ENCODE peak calls at places on chromosomes 3 and 15, in eight cellular contexts. I is HepG2, F is endothelial cell of umbilical vein, O is K562, A is IMR-90, C is H1, V is HCT116, Y is GM12878. G is an unnamed sample.

GRCh38 chr15:63198315-63198714 is 8.9 kb downstream of the RAB8B start:
- DNase-seq in O (no peak), A (peak), V (no peak), Y (no peak), C (no peak), I (no peak), F (no peak), G (no peak)

GRCh38 chr3:159082514-159082913 is 280.7 kb downstream of the MFSD1 start:
- DNase-seq in Y (no peak), I (no peak), A (peak), F (peak), C (no peak), O (no peak), V (no peak), G (no peak)

GRCh38 chr3:66572090-66572632 is 71.3 kb upstream of the LRIG1 start:
- DNase-seq in A (no peak), V (no peak), F (no peak), Y (no peak), O (no peak), I (no peak), C (no peak), G (no peak)

GRCh38 chr3:189590223-189590622 is 41.0 kb upstream of the TP63 start:
- DNase-seq in Y (no peak), C (no peak), O (no peak), F (no peak), I (no peak), V (no peak), A (no peak), G (no peak)

GRCh38 chr3:150443331-150443741 is 35.2 kb downstream of the TSC22D2 start:
- DNase-seq in Y (no peak), V (no peak), O (no peak), F (no peak), C (no peak), A (peak), I (no peak), G (no peak)

GRCh38 chr15:62559049-62559733 is 394.1 kb upstream of the C2CD4B start:
- DNase-seq in O (no peak), V (no peak), F (no peak), Y (no peak), C (no peak), A (peak), I (no peak), G (no peak)

GRCh38 chr15:70535071-70535954 is 228.0 kb downstream of the UACA start:
- DNase-seq in O (no peak), I (no peak), A (no peak), F (no peak), C (no peak), Y (no peak), V (no peak), G (no peak)

GRCh38 chr3:99409961-99410360 is 228.4 kb upstream of the COL8A1 start:
- DNase-seq in V (no peak), F (no peak), O (no peak), I (no peak), C (no peak), Y (no peak), A (no peak), G (no peak)

GRCh38 chr3:197302696-197303341 is 4.4 kb upstream of the DLG1 start:
- DNase-seq in I (peak), A (peak), Y (no peak), O (no peak), C (no peak), F (no peak), V (no peak), G (no peak)

GRCh38 chr3:50572801-50573371 is 3.6 kb downstream of the HEMK1 start:
- DNase-seq in C (no peak), A (no peak), Y (no peak), O (no peak), I (no peak), V (no peak), F (no peak), G (no peak)

GRCh38 chr3:14899993-14900618 is 47.3 kb upstream of the NR2C2 start:
- DNase-seq in I (peak), F (no peak), Y (no peak), V (no peak), A (no peak), C (peak), O (no peak), G (no peak)

GRCh38 chr3:193710286-193711164 is 117.5 kb downstream of the OPA1 start:
- DNase-seq in I (no peak), V (no peak), C (no peak), F (no peak), Y (no peak), O (no peak), A (no peak), G (no peak)

GRCh38 chr15:89799011-89799924 is 15.4 kb downstream of the ANPEP start:
- DNase-seq in V (no peak), A (no peak), Y (no peak), C (no peak), F (no peak), O (no peak), I (no peak), G (no peak)

GRCh38 chr3:52742418-52743041 is 28.2 kb downstream of the NEK4 start:
- DNase-seq in I (peak), A (peak), V (peak), C (no peak), O (peak), F (peak), Y (peak), G (peak)

GRCh38 chr3:177210744-177211502 is 13.6 kb upstream of the TBL1XR1 start:
- DNase-seq in I (no peak), C (no peak), A (no peak), V (no peak), O (no peak), Y (no peak), F (no peak), G (no peak)

GRCh38 chr3:32154180-32154579 is 47.8 kb downstream of the GPD1L start:
- DNase-seq in C (no peak), A (no peak), V (no peak), O (no peak), F (no peak), Y (no peak), I (peak), G (no peak)

GRCh38 chr15:66133247-66133646 is 120.3 kb downstream of the MEGF11 start:
- DNase-seq in F (no peak), V (no peak), A (no peak), I (no peak), Y (no peak), O (no peak), C (no peak), G (no peak)

GRCh38 chr3:196772897-196773296 is 33.2 kb downstream of the PAK2 start:
- DNase-seq in C (no peak), V (no peak), A (no peak), O (no peak), Y (no peak), I (peak), F (no peak), G (no peak)

GRCh38 chr3:30034246-30034991 is 572.0 kb upstream of the TGFBR2 start:
- DNase-seq in Y (no peak), O (no peak), C (no peak), F (no peak), V (no peak), A (no peak), I (no peak), G (no peak)

GRCh38 chr15:28979208-28979891 is 93.6 kb downstream of the APBA2 start:
- DNase-seq in O (no peak), V (no peak), I (no peak), Y (no peak), C (no peak), F (no peak), A (no peak), G (no peak)

GRCh38 chr3:20245781-20246180 is 59.8 kb upstream of the SGO1 start:
- DNase-seq in F (no peak), Y (no peak), A (no peak), V (no peak), I (no peak), C (no peak), O (no peak), G (no peak)

GRCh38 chr3:190265795-190266194 is 56.5 kb downstream of the CLDN1 start:
- DNase-seq in V (peak), A (peak), F (no peak), C (no peak), Y (no peak), I (no peak), O (no peak), G (no peak)

GRCh38 chr3:42216820-42217416 is 49.1 kb downstream of the CCK start:
- DNase-seq in Y (no peak), O (no peak), V (no peak), I (no peak), F (no peak), A (peak), C (no peak), G (no peak)

GRCh38 chr3:52973806-52974205 is 72.1 kb downstream of the SFMBT1 start:
- DNase-seq in Y (no peak), A (peak), C (no peak), F (peak), O (no peak), I (no peak), V (no peak), G (no peak)

GRCh38 chr3:49787182-49787464 is 781 bp upstream of the IP6K1 start:
- DNase-seq in V (no peak), F (peak), O (no peak), Y (no peak), C (no peak), A (no peak), I (no peak), G (no peak)

GRCh38 chr3:43759297-43759782 is 68.6 kb downstream of the ABHD5 start:
- DNase-seq in O (no peak), A (peak), F (peak), Y (no peak), V (no peak), I (peak), C (peak), G (peak)

GRCh38 chr3:188179006-188179966 is 25.3 kb downstream of the LPP start:
- DNase-seq in Y (no peak), A (peak), V (no peak), O (no peak), C (no peak), F (no peak), I (no peak), G (no peak)

GRCh38 chr3:177015881-177016280 is 181.4 kb downstream of the TBL1XR1 start:
- DNase-seq in C (no peak), V (no peak), A (no peak), Y (no peak), I (no peak), O (no peak), F (no peak), G (no peak)

GRCh38 chr15:83890584-83890983 is 236.7 kb downstream of the ADAMTSL3 start:
- DNase-seq in F (peak), C (no peak), I (no peak), A (no peak), Y (no peak), O (no peak), V (no peak), G (no peak)

GRCh38 chr3:120566243-120566980 is 29.7 kb upstream of the NDUFB4 start:
- DNase-seq in Y (no peak), A (no peak), V (no peak), F (no peak), O (no peak), I (no peak), C (no peak), G (no peak)

DNA sequence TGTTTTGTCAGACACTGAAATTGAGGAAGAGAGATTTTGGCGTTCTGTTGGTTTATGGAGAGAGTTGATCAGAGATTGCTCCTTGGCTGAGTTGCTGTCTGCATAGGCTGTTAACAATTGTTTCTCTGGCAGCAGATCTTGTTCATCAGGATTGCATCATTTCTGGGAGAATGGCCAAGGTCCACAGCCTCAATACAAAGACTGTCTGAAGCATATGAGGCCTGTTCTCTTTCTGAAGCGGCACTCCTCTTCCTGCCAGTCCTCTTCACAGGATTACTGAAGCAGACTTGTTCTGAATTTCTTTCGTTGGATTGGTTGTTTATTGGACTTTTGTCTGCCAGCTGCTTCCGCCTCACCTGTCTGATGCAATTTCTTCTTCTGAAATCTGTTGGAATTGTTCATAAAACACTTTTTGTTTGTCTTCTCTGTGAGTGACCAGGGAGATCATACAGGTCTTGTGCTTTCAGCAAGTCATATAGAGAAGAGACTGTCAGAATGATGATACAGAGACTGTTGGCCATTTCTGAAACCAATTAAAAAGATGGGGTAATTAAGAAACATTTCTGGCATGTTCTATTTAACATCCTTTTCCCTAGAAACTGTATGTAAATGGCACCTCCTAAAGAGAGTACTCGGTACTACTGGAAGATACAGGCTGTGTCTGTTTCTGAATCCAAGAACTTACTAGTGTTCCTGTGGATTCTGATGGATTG is 25.5 kb downstream of the SETD5 start:
- DNase-seq in V (peak), O (peak), C (no peak), A (peak), I (peak), F (peak), Y (no peak), G (peak)
- TF ChIP-seq POLR2A in V (no peak), O (no peak), C (no peak), A (peak), I (peak), F (peak), Y (no peak), G (no peak)

DNA sequence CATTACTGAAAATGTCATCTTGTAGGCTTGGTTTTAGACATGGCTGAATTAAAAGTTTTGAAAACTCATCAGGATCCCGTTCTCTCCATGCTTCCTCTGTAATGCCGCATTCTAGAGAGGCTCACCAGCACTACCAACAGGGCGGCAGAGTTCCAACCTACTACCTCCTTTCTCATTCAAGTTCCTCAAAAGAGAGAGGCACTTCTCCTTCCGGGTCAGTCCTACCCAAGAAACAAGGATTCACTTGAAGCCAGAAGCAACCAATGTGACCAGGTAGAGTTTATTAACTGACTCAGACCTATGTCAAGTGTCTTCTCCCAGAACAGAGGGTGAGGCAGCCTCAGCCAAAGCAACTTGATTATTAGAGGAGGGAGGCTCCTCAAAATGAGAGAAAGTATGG is 59.8 kb upstream of the GYG1 start:
- DNase-seq in O (no peak), A (no peak), F (no peak), I (no peak), C (no peak), V (no peak), Y (no peak), G (no peak)
- H3K4me2 ChIP-seq in O (no peak), A (no peak), F (no peak), I (no peak), C (no peak), V (no peak), Y (no peak), G (no peak)

GRCh38 chr3:125055913-125056705 is at the start of gene HEG1:
- DNase-seq in I (peak), C (no peak), V (no peak), O (peak), Y (no peak), A (peak), F (peak), G (peak)
- TF ChIP-seq POLR2A in I (peak), C (no peak), V (no peak), O (no peak), Y (peak), A (peak), F (peak), G (no peak)

GRCh38 chr3:123678108-123678511 is 93.3 kb upstream of the HACD2 start:
- DNase-seq in I (no peak), A (peak), F (no peak), C (no peak), O (no peak), Y (no peak), V (no peak), G (no peak)
- H3K4me2 ChIP-seq in I (no peak), A (no peak), F (no peak), C (no peak), O (no peak), Y (no peak), V (no peak), G (no peak)

DNA sequence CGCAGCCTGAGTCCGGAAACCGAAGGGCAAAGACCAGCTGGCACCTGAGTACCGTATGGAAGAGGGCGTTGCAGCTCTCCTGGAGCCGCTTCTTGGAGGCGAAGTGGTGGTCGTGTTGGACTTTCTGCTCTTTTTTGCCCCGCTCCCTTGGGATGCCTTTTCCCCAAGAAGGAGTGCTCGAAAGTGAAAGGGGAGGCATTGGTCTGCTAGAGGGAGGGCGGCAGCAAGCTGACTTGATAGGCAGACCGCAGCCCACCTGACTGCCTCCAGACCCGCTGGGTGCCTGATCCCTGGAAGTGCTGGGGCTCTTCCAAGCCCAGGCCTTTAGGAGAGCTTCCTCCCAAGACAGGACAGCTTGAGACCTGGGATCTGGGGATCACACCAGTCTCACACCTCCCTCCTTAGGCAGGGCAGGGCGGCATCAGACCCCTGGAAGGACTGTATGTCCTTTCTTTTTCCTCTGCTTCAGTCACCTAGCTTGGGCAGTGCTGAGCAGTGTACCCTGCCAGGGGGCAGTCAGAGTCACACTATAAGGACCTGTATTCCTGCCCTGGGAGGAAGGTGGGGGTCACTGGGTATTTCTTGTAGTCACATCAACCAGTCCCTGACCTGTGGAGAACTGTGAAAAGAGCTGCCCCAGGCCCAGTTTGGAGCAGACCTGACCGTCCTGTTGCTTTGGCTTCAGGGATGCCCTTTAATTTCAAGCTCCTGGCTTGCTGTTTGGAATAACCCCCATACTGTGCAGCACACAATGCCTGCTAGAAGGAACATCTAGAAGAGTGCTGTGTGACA is 2.1 kb downstream of the ACVR2B start:
- DNase-seq in Y (no peak), O (no peak), A (peak), F (no peak), I (no peak), C (peak), V (no peak), G (no peak)
- TF ChIP-seq POLR2A in Y (no peak), O (no peak), A (no peak), F (no peak), I (no peak), C (no peak), V (no peak), G (no peak)

DNA sequence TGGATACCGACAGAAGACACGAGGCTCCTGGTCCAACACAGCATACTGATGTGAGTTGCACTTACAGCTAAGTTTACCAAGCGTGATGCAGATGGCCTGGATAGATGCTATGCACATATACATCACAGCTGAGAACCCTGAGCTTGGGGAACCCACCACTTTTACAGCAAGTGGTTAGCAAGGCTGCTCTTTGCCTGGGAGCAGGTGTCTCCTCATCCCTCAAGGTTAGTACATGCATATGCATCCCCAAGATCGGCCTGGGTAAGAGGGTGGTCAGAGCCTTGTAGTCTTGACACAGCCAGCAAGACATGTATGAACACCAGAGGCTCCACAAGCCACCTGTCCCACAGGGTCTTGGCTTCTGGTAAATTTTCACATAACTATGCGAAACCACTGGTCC is 28.3 kb downstream of the LRRC2 start:
- DNase-seq in I (no peak), Y (no peak), C (no peak), V (no peak), O (no peak), A (no peak), F (no peak), G (no peak)
- H3K4me2 ChIP-seq in I (no peak), Y (peak), C (no peak), V (no peak), O (no peak), A (no peak), F (no peak), G (no peak)

G was measured in A549.